ENCODE peak calls at places on chromosome 22, in six cellular contexts. P, D, M, W, E and Y are unnamed samples.

GRCh38 chr22:49019737-49020136 is 807.9 kb downstream of the BRD1 start:
- DNase-seq in D (no peak), W (no peak), P (no peak), M (no peak), E (no peak), Y (no peak)

GRCh38 chr22:46425011-46425410 is 89.5 kb downstream of the TRMU start:
- DNase-seq in E (peak), M (peak), P (no peak), D (no peak), W (peak), Y (peak)

GRCh38 chr22:23523746-23524145 is 56.3 kb downstream of the IGLL1 start:
- DNase-seq in P (no peak), D (no peak), W (no peak), M (no peak), E (no peak), Y (no peak)

GRCh38 chr22:31637938-31638618 is 23.9 kb downstream of the PISD start:
- DNase-seq in D (no peak), W (no peak), E (no peak), M (peak), P (no peak), Y (no peak)

GRCh38 chr22:50622723-50623327 is 5.1 kb downstream of the ARSA start:
- DNase-seq in W (no peak), P (no peak), E (no peak), D (peak), M (no peak), Y (no peak)

GRCh38 chr22:40679249-40679963 is at the start of gene MCHR1:
- DNase-seq in P (no peak), D (no peak), M (no peak), W (peak), E (no peak), Y (no peak)

GRCh38 chr22:37233751-37234631 is 10.1 kb downstream of the RAC2 start:
- DNase-seq in M (no peak), D (no peak), E (no peak), W (no peak), P (no peak), Y (no peak)

GRCh38 chr22:24486501-24486921 is 8.6 kb upstream of the UPB1 start:
- DNase-seq in M (peak), W (peak), E (peak), D (no peak), P (no peak), Y (peak)

GRCh38 chr22:32887293-32887692 is 85.8 kb downstream of the TIMP3 start:
- DNase-seq in D (no peak), W (no peak), M (no peak), P (no peak), E (no peak), Y (no peak)

GRCh38 chr22:46085831-46086576 is 64.3 kb upstream of the PPARA start:
- DNase-seq in M (peak), D (peak), E (no peak), W (peak), P (no peak), Y (peak)

GRCh38 chr22:22086501-22087158 is 104.0 kb upstream of the TOP3B start:
- DNase-seq in E (no peak), M (no peak), W (peak), P (no peak), D (no peak), Y (no peak)

GRCh38 chr22:39221999-39222686 is 22.6 kb downstream of the PDGFB start:
- DNase-seq in M (no peak), P (no peak), E (no peak), W (no peak), D (no peak), Y (no peak)

GRCh38 chr22:36757608-36758220 is 18.2 kb downstream of the IFT27 start:
- DNase-seq in E (no peak), P (peak), D (peak), W (peak), M (peak), Y (peak)

GRCh38 chr22:22210375-22210774 is 34.2 kb upstream of the VPREB1 start:
- DNase-seq in W (peak), P (no peak), D (no peak), E (peak), M (peak), Y (peak)

GRCh38 chr22:50146440-50147228 is 23.9 kb upstream of the PANX2 start:
- DNase-seq in D (peak), E (no peak), M (peak), W (peak), P (no peak), Y (peak)

GRCh38 chr22:35326854-35327562 is 27.3 kb downstream of the TOM1 start:
- DNase-seq in D (no peak), M (no peak), E (no peak), P (no peak), W (no peak), Y (no peak)

GRCh38 chr22:45770506-45770905 is 98.9 kb downstream of the ATXN10 start:
- DNase-seq in M (no peak), D (no peak), P (no peak), E (no peak), W (no peak), Y (no peak)

GRCh38 chr22:46564084-46564714 is 26.8 kb upstream of the CELSR1 start:
- DNase-seq in P (no peak), E (no peak), W (no peak), M (peak), D (no peak), Y (no peak)

GRCh38 chr22:24289138-24289537 is 18.5 kb downstream of the SPECC1L start:
- DNase-seq in M (peak), P (no peak), E (no peak), W (peak), D (no peak), Y (peak)

GRCh38 chr22:36796629-36797175 is 20.1 kb downstream of the PVALB start:
- DNase-seq in D (no peak), M (no peak), P (no peak), E (no peak), W (no peak), Y (no peak)

GRCh38 chr22:42959472-42960145 is 55.3 kb downstream of the PACSIN2 start:
- DNase-seq in W (no peak), E (peak), P (no peak), M (peak), D (peak), Y (peak)

GRCh38 chr22:28282346-28282745 is 363.3 kb upstream of the PITPNB start:
- DNase-seq in E (peak), M (no peak), D (no peak), P (no peak), W (peak), Y (peak)

GRCh38 chr22:19769393-19769715 is 8.8 kb downstream of the TBX1 start:
- DNase-seq in W (no peak), M (no peak), D (no peak), P (no peak), E (no peak), Y (no peak)

GRCh38 chr22:41780714-41781507 is 19.6 kb upstream of the CCDC134 start:
- DNase-seq in D (no peak), E (no peak), P (no peak), M (peak), W (peak), Y (peak)

GRCh38 chr22:28373841-28374240 is 305.8 kb downstream of the TTC28 start:
- DNase-seq in W (peak), M (peak), E (no peak), D (no peak), P (no peak), Y (peak)

GRCh38 chr22:23237201-23237798 is 57.0 kb downstream of the BCR start:
- DNase-seq in W (peak), D (peak), M (no peak), E (no peak), P (no peak), Y (peak)

GRCh38 chr22:30513462-30513861 is 8.0 kb upstream of the SEC14L4 start:
- DNase-seq in D (no peak), W (no peak), P (no peak), E (no peak), M (no peak), Y (no peak)

GRCh38 chr22:17106785-17107546 is 14.2 kb downstream of the TMEM121B start:
- DNase-seq in M (no peak), W (no peak), E (no peak), D (no peak), P (no peak), Y (no peak)

GRCh38 chr22:50506611-50507420 is 686 bp downstream of the LMF2 start:
- DNase-seq in M (no peak), P (no peak), W (peak), D (peak), E (no peak), Y (no peak)

GRCh38 chr22:49997932-49998717 is 14.4 kb downstream of the IL17REL start:
- DNase-seq in P (no peak), W (no peak), D (no peak), E (no peak), M (peak), Y (no peak)